ENCODE peak calls at places on chromosomes 1 and 21, in eight cellular contexts. Z is mammary epithelial cell, A is neural progenitor cell, O is K562, S is DND-41, G is MM.1S, J is fibroblast of lung, Q is astrocyte. D is an unnamed sample.
A peak's percentile ranks its signal among the peaks of the same experiment; 100 is the strongest.

GRCh38 chr1:38865112-38865715 is 5.6 kb upstream of the RRAGC start:
- DNase-seq in Z (no peak), O (no peak), J (no peak), A (no peak), Q (no peak), G (no peak), S (no peak), D (no peak)

GRCh38 chr1:87795615-87796337 is 467.1 kb downstream of the LMO4 start:
- DNase-seq in G (no peak), A (no peak), Z (no peak), J (no peak), S (no peak), O (no peak), Q (no peak), D (no peak)

GRCh38 chr1:2415801-2416208 is 3.4 kb upstream of the PEX10 start:
- DNase-seq in A (no peak), O (no peak), S (peak; percentile 44), Z (no peak), G (peak; percentile 55), Q (no peak), J (no peak), D (no peak)

GRCh38 chr1:102851616-102852015 is 256.7 kb downstream of the COL11A1 start:
- DNase-seq in Q (no peak), O (no peak), Z (no peak), G (no peak), A (no peak), J (no peak), S (no peak), D (no peak)

GRCh38 chr1:181469829-181470228 is 13.5 kb upstream of the CACNA1E start:
- DNase-seq in O (peak; percentile 63), S (no peak), J (peak; percentile 88), Z (peak; percentile 86), Q (peak; percentile 88), A (no peak), G (no peak), D (no peak)

GRCh38 chr1:19325368-19325957 is 13.3 kb downstream of the SLC66A1 start:
- DNase-seq in G (no peak), A (no peak), O (peak; percentile 91), J (no peak), Z (no peak), Q (no peak), S (no peak), D (no peak)

GRCh38 chr1:233081686-233082085 is 131.3 kb downstream of the NTPCR start:
- DNase-seq in G (no peak), O (no peak), J (peak; percentile 43), Q (no peak), S (no peak), Z (peak; percentile 57), A (no peak), D (no peak)

GRCh38 chr1:89723863-89724262 is 90.9 kb downstream of the LRRC8C start:
- DNase-seq in O (no peak), A (no peak), J (peak; percentile 29), Q (no peak), Z (no peak), S (no peak), G (no peak), D (no peak)

GRCh38 chr1:170307426-170307825 is 161.7 kb downstream of the NTMT2 start:
- DNase-seq in A (no peak), Q (no peak), J (no peak), G (no peak), S (no peak), Z (peak; percentile 4), O (no peak), D (no peak)

GRCh38 chr21:33023574-33024277 is 2.0 kb upstream of the OLIG2 start:
- DNase-seq in A (peak; percentile 75), S (no peak), J (no peak), Q (no peak), O (no peak), Z (no peak), G (no peak), D (no peak)

GRCh38 chr1:223455470-223455869 is 62.3 kb downstream of the CCDC185 start:
- DNase-seq in G (no peak), S (no peak), Q (no peak), J (no peak), O (no peak), A (no peak), Z (no peak), D (no peak)

GRCh38 chr1:24112381-24113169 is 640 bp upstream of the MYOM3 start:
- DNase-seq in A (peak; percentile 74), O (peak; percentile 81), G (peak; percentile 67), Q (peak; percentile 82), Z (peak; percentile 77), S (peak; percentile 35), J (peak; percentile 85), D (no peak)

GRCh38 chr1:43524804-43525203 is 5.9 kb upstream of the PTPRF start:
- DNase-seq in Z (no peak), G (no peak), J (no peak), Q (no peak), A (no peak), S (no peak), O (peak; percentile 89), D (no peak)

GRCh38 chr1:43530483-43531452 is at the start of gene PTPRF:
- DNase-seq in S (peak; percentile 58), Q (peak; percentile 26), J (peak; percentile 52), G (peak; percentile 33), Z (peak; percentile 35), O (peak; percentile 68), A (peak; percentile 87), D (no peak)

GRCh38 chr1:43525995-43526394 is 4.7 kb upstream of the PTPRF start:
- DNase-seq in Z (peak; percentile 30), G (no peak), A (no peak), S (no peak), O (no peak), J (peak; percentile 73), Q (peak; percentile 63), D (no peak)

GRCh38 chr1:43529206-43529731 is 1.4 kb upstream of the PTPRF start:
- DNase-seq in S (peak; percentile 78), J (peak; percentile 77), A (peak; percentile 89), G (peak; percentile 78), O (peak; percentile 92), Z (peak; percentile 75), Q (peak; percentile 66), D (peak; percentile 79)

GRCh38 chr1:43527111-43527878 is 3.4 kb upstream of the PTPRF start:
- DNase-seq in A (no peak), J (no peak), O (no peak), G (no peak), S (no peak), Q (no peak), Z (no peak), D (no peak)
- TF ChIP-seq EZH2 in A (no peak), J (no peak), O (no peak), G (no peak), S (no peak), Q (no peak), Z (no peak), D (no peak)

GRCh38 chr1:214403431-214403830 is 122.5 kb downstream of the SMYD2 start:
- DNase-seq in J (peak; percentile 68), S (no peak), O (no peak), Q (peak; percentile 65), A (no peak), G (no peak), Z (no peak), D (no peak)

GRCh38 chr1:214402583-214403216 is 121.7 kb downstream of the SMYD2 start:
- DNase-seq in J (peak; percentile 38), Z (no peak), S (no peak), Q (no peak), A (no peak), O (no peak), G (no peak), D (peak; percentile 73)

GRCh38 chr1:214404154-214404553 is 123.2 kb downstream of the SMYD2 start:
- DNase-seq in G (peak; percentile 80), Q (peak; percentile 91), S (no peak), J (peak; percentile 93), O (no peak), Z (peak; percentile 77), A (no peak), D (peak; percentile 97)

GRCh38 chr1:214401666-214402065 is 120.7 kb downstream of the SMYD2 start:
- DNase-seq in G (no peak), S (no peak), Q (peak; percentile 84), O (no peak), A (no peak), Z (no peak), J (peak; percentile 84), D (no peak)

DNA sequence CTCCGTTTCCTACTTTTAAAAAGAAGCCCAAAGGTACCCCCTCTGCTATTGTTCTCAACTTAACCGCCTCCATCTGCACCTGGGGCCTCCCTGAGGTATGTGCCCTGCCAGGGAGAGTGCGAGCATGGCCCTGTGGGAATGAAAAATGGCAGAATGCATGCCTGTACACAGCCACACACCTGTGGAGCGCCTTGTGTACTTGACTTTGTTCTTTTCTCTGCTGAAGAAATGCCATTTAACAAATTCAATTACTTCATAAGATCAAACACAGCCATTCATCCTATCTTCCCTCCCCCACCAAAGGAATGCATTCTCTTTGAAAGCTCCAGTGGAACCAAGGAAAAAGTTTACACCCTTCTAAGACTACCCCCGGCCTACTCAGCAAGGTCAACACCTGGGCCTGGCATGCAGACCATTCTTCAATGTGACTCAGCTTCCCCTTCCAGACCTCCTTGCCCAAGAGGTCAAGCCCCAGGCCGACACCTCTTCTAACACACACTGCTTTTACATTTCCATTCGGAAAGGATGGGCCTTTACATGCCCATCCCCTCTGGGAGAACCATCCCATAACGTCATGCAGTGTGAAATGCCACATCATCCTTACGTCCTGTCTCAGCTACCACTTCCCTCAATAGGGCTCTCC is 123.7 kb downstream of the SMYD2 start:
- DNase-seq in Z (peak; percentile 98), O (no peak), Q (peak; percentile 89), J (peak; percentile 90), G (peak; percentile 36), S (no peak), A (no peak), D (no peak)
- H3K36me3 ChIP-seq in Z (peaks cover 26% of the 10 kb centered on the region), O (no peaks in the 10 kb centered on the region), Q (peaks cover 31% of the 10 kb centered on the region), J (peaks cover 7% of the 10 kb centered on the region), G (no peaks in the 10 kb centered on the region), S (no peaks in the 10 kb centered on the region), A (no peaks in the 10 kb centered on the region), D (peaks cover 11% of the 10 kb centered on the region)

GRCh38 chr1:22553991-22554522 is 9.2 kb upstream of the EPHA8 start:
- DNase-seq in S (no peak), J (no peak), Q (no peak), G (no peak), Z (no peak), O (peak; percentile 36), A (no peak), D (no peak)
- H3K9ac ChIP-seq in S (no peak overlapping the region), J (no peak overlapping the region), Q (no peak overlapping the region), G (no peak overlapping the region), Z (no peak overlapping the region), O (peak overlapping the region; percentile 32), A (no peak overlapping the region), D (no peak overlapping the region)

GRCh38 chr1:214188835-214189234 is 92.1 kb upstream of the SMYD2 start:
- DNase-seq in Q (no peak), Z (no peak), S (no peak), J (no peak), A (no peak), O (no peak), G (no peak), D (no peak)

GRCh38 chr1:214187933-214188332 is 93.0 kb upstream of the SMYD2 start:
- DNase-seq in G (no peak), S (no peak), J (no peak), A (peak; percentile 24), Z (no peak), O (no peak), Q (no peak), D (no peak)

GRCh38 chr1:214184992-214185391 is 96.0 kb upstream of the SMYD2 start:
- DNase-seq in O (no peak), J (no peak), G (no peak), S (no peak), Q (no peak), Z (no peak), A (no peak), D (no peak)

GRCh38 chr1:214186118-214186517 is 94.8 kb upstream of the SMYD2 start:
- DNase-seq in J (no peak), O (no peak), Z (no peak), G (no peak), S (no peak), Q (no peak), A (no peak), D (no peak)

GRCh38 chr1:214187152-214187900 is 93.6 kb upstream of the SMYD2 start:
- DNase-seq in Q (no peak), A (peak; percentile 62), S (no peak), J (peak; percentile 8), O (no peak), G (no peak), Z (no peak), D (no peak)
- TF ChIP-seq EZH2 in Q (peak; percentile 90), A (peak; percentile 59), S (no peak), J (peak; percentile 86), O (no peak), G (no peak), Z (peak; percentile 95), D (no peak)

D was measured in SK-N-MC.